ENCODE peak calls at places on chromosomes 11 and 22, in five cellular contexts. One of them, this sample, is unnamed.

GRCh38 chr11:119422505-119423416 is at the start of gene THY1:
- DNase-seq in neural crest cell: peak; percentile 58
- DNase-seq in A549: no peak
- DNase-seq in cardiac fibroblast: no peak
- DNase-seq in activated CD8-positive, alpha-beta T cell treated with anti-CD3 and anti-CD28 coated beads for 36 hours: no peak
- DNase-seq in this sample: no peak

GRCh38 chr11:130631119-130631518 is 182.7 kb downstream of the ADAMTS15 start:
- DNase-seq in A549: peak; percentile 70
- DNase-seq in cardiac fibroblast: peak; percentile 97
- DNase-seq in neural crest cell: no peak
- DNase-seq in activated CD8-positive, alpha-beta T cell treated with anti-CD3 and anti-CD28 coated beads for 36 hours: peak; percentile 30
- DNase-seq in this sample: peak; percentile 95

GRCh38 chr11:35619030-35619753 is 932 bp downstream of the FJX1 start:
- DNase-seq in A549: peak; percentile 77
- DNase-seq in neural crest cell: peak; percentile 41
- DNase-seq in cardiac fibroblast: peak; percentile 52
- DNase-seq in activated CD8-positive, alpha-beta T cell treated with anti-CD3 and anti-CD28 coated beads for 36 hours: peak; percentile 42
- DNase-seq in this sample: peak; percentile 57

GRCh38 chr22:31143537-31143936 is 3.2 kb upstream of the PLA2G3 start:
- DNase-seq in A549: no peak
- DNase-seq in activated CD8-positive, alpha-beta T cell treated with anti-CD3 and anti-CD28 coated beads for 36 hours: no peak
- DNase-seq in neural crest cell: no peak
- DNase-seq in cardiac fibroblast: no peak
- DNase-seq in this sample: no peak

GRCh38 chr11:58968251-58968711 is 29.0 kb downstream of the GLYATL1 start:
- DNase-seq in neural crest cell: no peak
- DNase-seq in activated CD8-positive, alpha-beta T cell treated with anti-CD3 and anti-CD28 coated beads for 36 hours: no peak
- DNase-seq in A549: no peak
- DNase-seq in cardiac fibroblast: no peak
- DNase-seq in this sample: peak; percentile 5

GRCh38 chr22:42294034-42294985 is 23.9 kb upstream of the TCF20 start:
- DNase-seq in cardiac fibroblast: peak; percentile 55
- DNase-seq in A549: peak; percentile 24
- DNase-seq in neural crest cell: peak; percentile 59
- DNase-seq in activated CD8-positive, alpha-beta T cell treated with anti-CD3 and anti-CD28 coated beads for 36 hours: no peak
- DNase-seq in this sample: peak; percentile 62

GRCh38 chr11:113675003-113675471 is 31.1 kb downstream of the TMPRSS5 start:
- DNase-seq in activated CD8-positive, alpha-beta T cell treated with anti-CD3 and anti-CD28 coated beads for 36 hours: peak; percentile 52
- DNase-seq in A549: no peak
- DNase-seq in cardiac fibroblast: peak; percentile 95
- DNase-seq in neural crest cell: no peak
- DNase-seq in this sample: peak; percentile 73

GRCh38 chr22:20956258-20957117 is 10.6 kb upstream of the AIFM3 start:
- DNase-seq in neural crest cell: no peak
- DNase-seq in A549: peak; percentile 75
- DNase-seq in activated CD8-positive, alpha-beta T cell treated with anti-CD3 and anti-CD28 coated beads for 36 hours: no peak
- DNase-seq in cardiac fibroblast: peak; percentile 20
- DNase-seq in this sample: peak; percentile 77

GRCh38 chr11:20015529-20016427 is 144.5 kb downstream of the DBX1 start:
- DNase-seq in neural crest cell: no peak
- DNase-seq in A549: peak; percentile 44
- DNase-seq in activated CD8-positive, alpha-beta T cell treated with anti-CD3 and anti-CD28 coated beads for 36 hours: no peak
- DNase-seq in cardiac fibroblast: no peak
- DNase-seq in this sample: peak; percentile 58

GRCh38 chr11:132504501-132505041 is 1027.7 kb downstream of the OPCML start:
- DNase-seq in cardiac fibroblast: no peak
- DNase-seq in activated CD8-positive, alpha-beta T cell treated with anti-CD3 and anti-CD28 coated beads for 36 hours: no peak
- DNase-seq in neural crest cell: no peak
- DNase-seq in A549: no peak
- DNase-seq in this sample: no peak

DNA sequence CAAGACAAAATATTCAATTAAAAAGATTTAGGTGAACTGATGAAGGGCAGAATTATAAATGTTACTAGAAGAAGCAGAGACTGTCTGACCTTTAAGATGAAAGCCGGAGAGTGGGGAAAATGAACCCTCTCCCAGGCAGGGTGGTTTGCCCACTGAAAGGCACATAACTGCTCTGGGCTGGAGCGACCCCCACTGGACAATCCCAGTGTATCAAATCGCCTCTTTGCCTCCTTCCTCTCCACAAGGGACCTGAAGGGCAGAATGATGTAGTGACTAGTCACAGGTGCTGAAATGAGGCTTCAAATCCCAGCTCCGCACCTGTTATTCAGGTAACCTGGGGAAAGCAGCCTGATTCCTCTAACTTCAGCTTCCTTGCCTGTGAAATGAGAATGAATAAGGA is 69.0 kb downstream of the EFCAB6 start:
- DNase-seq in cardiac fibroblast: no peak
- DNase-seq in neural crest cell: no peak
- DNase-seq in activated CD8-positive, alpha-beta T cell treated with anti-CD3 and anti-CD28 coated beads for 36 hours: peak; percentile 19
- DNase-seq in A549: no peak
- DNase-seq in this sample: peak; percentile 5
- TF ChIP-seq CTCF in cardiac fibroblast: no peak
- TF ChIP-seq CTCF in neural crest cell: no peak
- TF ChIP-seq CTCF in activated CD8-positive, alpha-beta T cell treated with anti-CD3 and anti-CD28 coated beads for 36 hours: no peak
- TF ChIP-seq CTCF in A549: peak; percentile 10
- TF ChIP-seq CTCF in this sample: no peak

DNA sequence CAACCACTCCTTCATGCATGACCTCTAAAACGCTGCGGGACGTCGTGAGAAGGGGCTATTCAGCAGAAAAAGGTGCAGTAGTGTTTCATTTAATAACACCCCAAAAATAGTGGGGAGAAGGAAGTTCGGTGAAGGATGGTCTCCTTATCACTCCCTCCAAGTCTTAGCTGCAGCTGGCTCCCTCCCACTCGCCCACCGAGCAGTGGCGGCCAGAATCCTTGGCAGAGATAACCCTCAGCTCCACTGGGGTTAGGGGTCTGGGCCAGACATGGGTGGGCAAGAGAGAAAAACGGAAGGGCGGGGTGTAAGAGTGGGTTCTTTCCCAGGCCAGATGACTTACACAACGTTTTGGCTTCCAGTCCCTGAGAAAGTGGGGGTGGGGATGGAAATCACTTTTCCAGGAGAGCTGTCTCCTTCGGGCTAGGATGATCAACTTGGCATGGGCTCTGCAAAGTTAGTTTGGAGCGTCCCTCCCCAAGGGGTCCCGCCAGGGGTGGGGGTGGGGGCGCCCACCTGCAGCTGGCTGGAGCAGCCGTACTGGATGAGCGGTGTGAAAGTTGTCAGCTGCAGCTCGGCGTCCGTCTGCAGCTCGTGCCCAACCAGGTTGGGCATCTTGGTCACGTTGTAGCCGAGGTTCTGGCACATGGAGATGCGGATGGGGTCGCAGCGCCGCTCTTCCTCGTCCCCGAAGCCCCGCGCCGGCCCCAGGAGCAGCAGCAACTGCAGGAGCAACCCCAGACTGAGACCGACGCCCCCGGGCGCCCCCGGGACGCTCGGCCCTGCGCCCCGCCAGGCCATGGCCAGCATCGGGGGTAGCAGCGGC is 696 bp downstream of the FZD4 start:
- DNase-seq in A549: peak; percentile 20
- DNase-seq in cardiac fibroblast: no peak
- DNase-seq in neural crest cell: peak; percentile 30
- DNase-seq in activated CD8-positive, alpha-beta T cell treated with anti-CD3 and anti-CD28 coated beads for 36 hours: peak; percentile 3
- DNase-seq in this sample: peak; percentile 21
- TF ChIP-seq CTCF in A549: no peak
- TF ChIP-seq CTCF in cardiac fibroblast: no peak
- TF ChIP-seq CTCF in neural crest cell: no peak
- TF ChIP-seq CTCF in activated CD8-positive, alpha-beta T cell treated with anti-CD3 and anti-CD28 coated beads for 36 hours: no peak
- TF ChIP-seq CTCF in this sample: no peak

GRCh38 chr22:46833228-46833627 is 70.8 kb downstream of the TBC1D22A start:
- DNase-seq in cardiac fibroblast: peak; percentile 37
- DNase-seq in A549: peak; percentile 44
- DNase-seq in neural crest cell: no peak
- DNase-seq in activated CD8-positive, alpha-beta T cell treated with anti-CD3 and anti-CD28 coated beads for 36 hours: no peak
- DNase-seq in this sample: peak; percentile 42
- TF ChIP-seq CTCF in cardiac fibroblast: peak; percentile 31
- TF ChIP-seq CTCF in A549: no peak
- TF ChIP-seq CTCF in neural crest cell: peak; percentile 60
- TF ChIP-seq CTCF in activated CD8-positive, alpha-beta T cell treated with anti-CD3 and anti-CD28 coated beads for 36 hours: no peak
- TF ChIP-seq CTCF in this sample: no peak

DNA sequence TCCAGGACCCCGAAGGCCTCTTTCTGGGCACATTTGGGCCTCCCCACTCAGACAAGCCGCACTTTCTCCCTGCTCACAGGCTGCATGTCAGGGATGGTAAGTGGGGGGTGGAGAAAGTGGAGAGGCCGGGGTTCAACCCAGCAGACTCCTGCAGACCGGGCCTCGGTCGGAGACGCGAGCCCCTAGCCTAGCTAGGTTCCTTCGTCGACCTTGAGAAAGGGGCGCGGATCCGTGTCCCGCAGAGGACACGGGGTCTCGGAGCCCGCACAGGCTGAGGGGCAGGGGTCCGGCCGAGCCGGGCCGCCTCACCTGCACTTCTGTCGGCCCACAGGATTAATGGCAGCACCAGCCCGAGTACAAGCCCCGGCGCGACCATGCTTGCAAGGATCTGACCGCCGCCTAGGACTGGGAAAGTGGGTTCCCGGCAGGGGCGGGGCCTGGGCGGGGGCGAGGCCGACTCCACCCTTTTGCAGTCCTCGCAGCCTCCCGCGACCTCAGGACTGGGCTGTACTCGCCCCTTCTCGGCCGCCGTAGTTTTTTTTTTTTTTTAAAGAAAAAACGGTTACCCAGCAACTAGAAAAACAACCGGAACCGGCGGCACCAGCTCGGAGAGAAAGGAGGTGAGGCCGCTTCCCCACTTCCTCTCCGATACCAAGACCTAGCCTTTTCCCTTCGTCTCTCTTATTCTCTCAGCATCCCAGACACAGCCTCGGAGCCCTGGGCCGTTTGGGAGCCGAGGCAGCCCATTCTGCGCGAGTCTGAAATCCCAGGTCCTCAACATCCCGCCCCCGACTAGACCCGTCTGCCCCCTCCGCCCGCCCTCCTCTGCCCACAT is at the start of the genes SIAE and SPA17:
- DNase-seq in neural crest cell: peak; percentile 90
- DNase-seq in A549: peak; percentile 93
- DNase-seq in activated CD8-positive, alpha-beta T cell treated with anti-CD3 and anti-CD28 coated beads for 36 hours: peak; percentile 91
- DNase-seq in cardiac fibroblast: peak; percentile 98
- DNase-seq in this sample: peak; percentile 95
- TF ChIP-seq CTCF in neural crest cell: no peak
- TF ChIP-seq CTCF in A549: no peak
- TF ChIP-seq CTCF in activated CD8-positive, alpha-beta T cell treated with anti-CD3 and anti-CD28 coated beads for 36 hours: no peak
- TF ChIP-seq CTCF in cardiac fibroblast: no peak
- TF ChIP-seq CTCF in this sample: no peak

GRCh38 chr11:101863361-101863760 is 51.4 kb upstream of the CEP126 start:
- DNase-seq in A549: no peak
- DNase-seq in activated CD8-positive, alpha-beta T cell treated with anti-CD3 and anti-CD28 coated beads for 36 hours: no peak
- DNase-seq in cardiac fibroblast: peak; percentile 56
- DNase-seq in neural crest cell: no peak
- DNase-seq in this sample: no peak

GRCh38 chr11:101862410-101863233 is 52.2 kb upstream of the CEP126 start:
- DNase-seq in activated CD8-positive, alpha-beta T cell treated with anti-CD3 and anti-CD28 coated beads for 36 hours: no peak
- DNase-seq in neural crest cell: peak; percentile 11
- DNase-seq in cardiac fibroblast: peak; percentile 81
- DNase-seq in A549: peak; percentile 74
- DNase-seq in this sample: peak; percentile 68

GRCh38 chr11:101864098-101864497 is 50.7 kb upstream of the CEP126 start:
- DNase-seq in A549: no peak
- DNase-seq in cardiac fibroblast: no peak
- DNase-seq in activated CD8-positive, alpha-beta T cell treated with anti-CD3 and anti-CD28 coated beads for 36 hours: no peak
- DNase-seq in neural crest cell: no peak
- DNase-seq in this sample: no peak

DNA sequence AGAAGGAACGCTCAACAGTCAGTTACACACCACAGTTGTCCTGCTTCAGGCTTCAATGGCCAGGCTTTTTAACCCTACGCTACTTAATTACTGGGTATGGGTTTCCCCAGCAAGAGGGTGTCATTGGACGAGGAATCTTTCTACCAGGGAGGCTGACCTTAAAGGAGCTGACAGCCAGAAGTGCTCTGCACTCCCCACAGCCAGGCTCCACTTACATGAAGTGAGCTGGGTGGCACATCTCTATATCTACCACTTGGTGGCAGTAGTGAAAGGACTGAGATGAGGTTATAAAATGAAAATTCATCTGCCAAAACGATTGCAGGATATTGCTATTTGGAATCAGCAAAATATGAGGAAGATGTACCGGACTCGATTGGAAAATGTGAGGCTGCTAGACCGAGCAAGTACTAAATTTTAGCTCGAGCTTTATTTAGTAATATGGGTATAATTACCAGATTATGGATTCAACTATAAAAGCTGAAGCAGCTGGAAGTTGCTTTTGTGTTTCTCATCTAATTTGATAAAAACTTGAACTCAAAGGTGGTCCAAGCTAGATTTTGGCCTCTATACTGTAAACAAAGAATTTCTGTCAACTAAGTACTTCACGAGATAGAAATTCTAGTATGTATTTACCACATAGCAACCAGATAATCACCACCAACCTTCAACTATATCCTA is 54.0 kb upstream of the CEP126 start:
- DNase-seq in neural crest cell: peak; percentile 28
- DNase-seq in activated CD8-positive, alpha-beta T cell treated with anti-CD3 and anti-CD28 coated beads for 36 hours: peak; percentile 39
- DNase-seq in A549: peak; percentile 70
- DNase-seq in cardiac fibroblast: peak; percentile 81
- DNase-seq in this sample: peak; percentile 67
- TF ChIP-seq CTCF in neural crest cell: peak; percentile 84
- TF ChIP-seq CTCF in activated CD8-positive, alpha-beta T cell treated with anti-CD3 and anti-CD28 coated beads for 36 hours: peak; percentile 77
- TF ChIP-seq CTCF in A549: peak; percentile 65
- TF ChIP-seq CTCF in cardiac fibroblast: peak; percentile 81
- TF ChIP-seq CTCF in this sample: peak; percentile 61

GRCh38 chr11:107999759-108000455 is 8.8 kb upstream of the CUL5 start:
- DNase-seq in neural crest cell: peak; percentile 14
- DNase-seq in activated CD8-positive, alpha-beta T cell treated with anti-CD3 and anti-CD28 coated beads for 36 hours: peak; percentile 56
- DNase-seq in cardiac fibroblast: peak; percentile 32
- DNase-seq in A549: peak; percentile 61
- DNase-seq in this sample: peak; percentile 61
- TF ChIP-seq CTCF in neural crest cell: peak; percentile 57
- TF ChIP-seq CTCF in activated CD8-positive, alpha-beta T cell treated with anti-CD3 and anti-CD28 coated beads for 36 hours: peak; percentile 65
- TF ChIP-seq CTCF in cardiac fibroblast: peak; percentile 51
- TF ChIP-seq CTCF in A549: peak; percentile 35
- TF ChIP-seq CTCF in this sample: no peak

DNA sequence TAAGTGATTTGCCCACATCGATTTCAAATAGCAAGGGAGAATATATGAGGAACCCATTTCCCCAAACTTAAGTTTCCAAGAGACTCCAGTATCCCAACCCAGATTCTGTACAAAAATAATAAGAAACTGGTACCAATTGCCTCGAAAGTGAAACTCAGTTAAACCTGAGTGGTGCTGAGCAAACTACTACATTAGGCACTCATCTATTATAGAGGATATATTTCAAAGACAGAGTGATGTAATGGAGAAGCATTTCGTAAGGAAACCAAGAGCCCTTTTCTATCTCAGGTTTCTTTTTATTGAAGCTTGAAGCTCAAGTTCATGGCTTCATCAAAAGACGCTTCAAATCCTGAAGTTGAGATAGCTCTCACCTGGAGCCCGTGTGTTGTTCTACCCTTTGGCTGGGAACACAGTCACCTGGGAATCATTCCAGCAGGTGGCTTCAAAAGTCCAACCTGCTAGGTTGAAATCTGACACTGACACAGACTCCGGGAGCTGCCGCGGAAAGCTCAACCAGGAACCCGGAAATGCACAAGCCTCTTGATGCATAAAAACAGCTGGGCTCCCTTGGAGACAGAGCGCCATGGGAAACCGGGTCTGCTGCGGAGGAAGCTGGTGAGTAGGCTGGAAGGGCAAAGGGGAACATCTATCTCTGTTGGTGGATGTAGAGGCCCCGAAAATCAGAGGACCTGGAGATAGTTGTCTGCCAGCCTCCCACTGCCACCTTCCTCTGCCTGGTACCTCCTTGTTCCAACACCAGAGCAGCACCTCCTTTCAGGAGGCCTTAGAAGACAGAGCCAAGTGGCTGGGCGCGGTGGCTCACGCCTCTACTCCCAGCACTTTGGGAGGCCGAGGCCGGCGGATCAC is at the start of gene C11orf52:
- DNase-seq in neural crest cell: no peak
- DNase-seq in cardiac fibroblast: peak; percentile 44
- DNase-seq in activated CD8-positive, alpha-beta T cell treated with anti-CD3 and anti-CD28 coated beads for 36 hours: no peak
- DNase-seq in A549: no peak
- DNase-seq in this sample: peak; percentile 76
- TF ChIP-seq CTCF in neural crest cell: no peak
- TF ChIP-seq CTCF in cardiac fibroblast: no peak
- TF ChIP-seq CTCF in activated CD8-positive, alpha-beta T cell treated with anti-CD3 and anti-CD28 coated beads for 36 hours: no peak
- TF ChIP-seq CTCF in A549: no peak
- TF ChIP-seq CTCF in this sample: no peak

This sample was measured in MCF 10A.